ENCODE peak calls at places on chromosomes 5 and 9, in six cellular contexts. F is type B pancreatic cell; S is activated naive CD8-positive, alpha-beta T cell treated with anti-CD3 and anti-CD28 coated beads, Interleukin-2, amount 50 U/mL, for 16 hours; I is dermis blood vessel endothelial cell; A is GM23338; X is CD4-positive, alpha-beta T cell. V is an unnamed sample.

GRCh38 chr5:152378730-152379129 is 26.3 kb downstream of the NMUR2 start:
- DNase-seq in F (no peak), S (no peak), I (no peak), A (no peak), X (no peak), V (no peak)

GRCh38 chr9:90219548-90220118 is 423.0 kb downstream of the DIRAS2 start:
- DNase-seq in F (no peak), S (no peak), I (no peak), A (peak; percentile 75), X (no peak), V (no peak)

GRCh38 chr5:84088996-84089395 is 295.7 kb downstream of the EDIL3 start:
- DNase-seq in F (no peak), S (no peak), I (peak; percentile 41), A (peak; percentile 19), X (no peak), V (peak; percentile 32)

GRCh38 chr9:131103535-131103934 is 7.2 kb downstream of the AIF1L start:
- DNase-seq in F (no peak), S (no peak), I (no peak), A (no peak), X (no peak), V (no peak)

GRCh38 chr9:98732091-98732490 is 23.4 kb upstream of the GABBR2 start:
- DNase-seq in F (no peak), S (no peak), I (no peak), A (peak; percentile 7), X (no peak), V (no peak)

GRCh38 chr9:116377179-116377790 is 223.7 kb downstream of the PAPPA start:
- DNase-seq in F (no peak), S (no peak), I (peak; percentile 13), A (no peak), X (no peak), V (peak; percentile 63)

GRCh38 chr5:81708889-81709288 is 42.0 kb downstream of the SSBP2 start:
- DNase-seq in F (no peak), S (no peak), I (no peak), A (no peak), X (no peak), V (no peak)

GRCh38 chr5:61357745-61358144 is 25.7 kb downstream of the ZSWIM6 start:
- DNase-seq in F (no peak), S (no peak), I (peak; percentile 49), A (peak; percentile 69), X (no peak), V (no peak)

GRCh38 chr5:35004200-35004599 is 43.5 kb downstream of the AGXT2 start:
- DNase-seq in F (no peak), S (no peak), I (no peak), A (peak; percentile 8), X (no peak), V (no peak)

GRCh38 chr9:34646211-34647083 is at the start of gene GALT:
- DNase-seq in F (peak; percentile 94), S (peak; percentile 99), I (peak; percentile 93), A (peak; percentile 96), X (peak; percentile 92), V (peak; percentile 76)

GRCh38 chr9:125325821-125326220 is 64.2 kb downstream of the GAPVD1 start:
- DNase-seq in F (no peak), S (no peak), I (no peak), A (no peak), X (no peak), V (peak; percentile 12)

GRCh38 chr9:134192311-134192950 is 28.1 kb upstream of the RNU6ATAC start:
- DNase-seq in F (no peak), S (no peak), I (no peak), A (no peak), X (no peak), V (no peak)

GRCh38 chr5:57802131-57802530 is 319.5 kb upstream of the ACTBL2 start:
- DNase-seq in F (no peak), S (no peak), I (no peak), A (no peak), X (no peak), V (no peak)